ENCODE peak calls at places on chromosomes 2 and 18, in four cellular contexts. G is Peyer's patch, B is upper lobe of left lung, Z is heart left ventricle. E is an unnamed sample.

GRCh38 chr2:220660277-220661155 is 911.6 kb downstream of the EPHA4 start:
- DNase-seq in G (no peak), B (no peak), Z (no peak), E (no peak)

GRCh38 chr18:44731160-44731865 is 50.6 kb downstream of the SETBP1 start:
- DNase-seq in G (no peak), B (no peak), Z (no peak), E (no peak)

GRCh38 chr2:232931636-232932035 is 61.6 kb downstream of the SNORC start:
- DNase-seq in G (no peak), B (no peak), Z (no peak), E (no peak)

GRCh38 chr18:37565138-37565984 is at the start of gene CELF4:
- DNase-seq in G (no peak), B (peak; percentile 85), Z (no peak), E (no peak)

GRCh38 chr2:172427990-172428840 is 829 bp downstream of the ITGA6 start:
- DNase-seq in G (peak; percentile 75), B (peak; percentile 92), Z (peak; percentile 56), E (no peak)

GRCh38 chr2:203743441-203743932 is 37.0 kb downstream of the CD28 start:
- DNase-seq in G (no peak), B (no peak), Z (no peak), E (no peak)

GRCh38 chr18:67425724-67426123 is 90.8 kb downstream of the DSEL start:
- DNase-seq in G (no peak), B (no peak), Z (no peak), E (no peak)

GRCh38 chr2:162824319-162824718 is 14.2 kb downstream of the KCNH7 start:
- DNase-seq in G (no peak), B (no peak), Z (no peak), E (no peak)

GRCh38 chr2:40321822-40322221 is 130.1 kb downstream of the SLC8A1 start:
- DNase-seq in G (no peak), B (no peak), Z (no peak), E (no peak)

GRCh38 chr18:32893915-32894314 is 121.1 kb upstream of the KLHL14 start:
- DNase-seq in G (no peak), B (no peak), Z (no peak), E (no peak)

GRCh38 chr2:73210019-73210418 is 4.0 kb upstream of the SMYD5 start:
- DNase-seq in G (no peak), B (no peak), Z (no peak), E (no peak)

GRCh38 chr2:190841707-190842505 is 38.7 kb upstream of the GLS start:
- DNase-seq in G (no peak), B (no peak), Z (no peak), E (no peak)

GRCh38 chr2:9336534-9337354 is 86.6 kb downstream of the ITGB1BP1 start:
- DNase-seq in G (peak; percentile 88), B (no peak), Z (peak; percentile 61), E (no peak)

GRCh38 chr18:58887613-58887963 is 22.9 kb downstream of the ZNF532 start:
- DNase-seq in G (peak; percentile 83), B (no peak), Z (peak; percentile 84), E (no peak)

GRCh38 chr2:197209742-197210408 is 100.7 kb downstream of the ANKRD44 start:
- DNase-seq in G (no peak), B (no peak), Z (no peak), E (no peak)

GRCh38 chr2:170503563-170503962 is 211.6 kb upstream of the SP5 start:
- DNase-seq in G (no peak), B (no peak), Z (no peak), E (no peak)

GRCh38 chr18:78827141-78827540 is 152.5 kb upstream of the SALL3 start:
- DNase-seq in G (no peak), B (no peak), Z (no peak), E (no peak)

GRCh38 chr2:190458352-190459107 is 50.4 kb downstream of the MFSD6 start:
- DNase-seq in G (no peak), B (no peak), Z (no peak), E (no peak)

GRCh38 chr18:52484977-52485376 is 145.0 kb downstream of the DCC start:
- DNase-seq in G (no peak), B (no peak), Z (no peak), E (no peak)

GRCh38 chr2:154449951-154450658 is 248.4 kb upstream of the KCNJ3 start:
- DNase-seq in G (no peak), B (no peak), Z (no peak), E (no peak)

GRCh38 chr2:36403675-36404230 is 48.2 kb downstream of the CRIM1 start:
- DNase-seq in G (no peak), B (no peak), Z (no peak), E (no peak)

GRCh38 chr2:219296142-219296541 is 13.1 kb downstream of the PTPRN start:
- DNase-seq in G (no peak), B (no peak), Z (no peak), E (no peak)

GRCh38 chr2:219299372-219299760 is 9.8 kb downstream of the PTPRN start:
- DNase-seq in G (no peak), B (no peak), Z (no peak), E (no peak)

GRCh38 chr2:219298759-219299371 is 10.3 kb downstream of the PTPRN start:
- DNase-seq in G (peak; percentile 96), B (peak; percentile 71), Z (peak; percentile 85), E (no peak)

GRCh38 chr2:219296631-219297391 is 12.4 kb downstream of the PTPRN start:
- DNase-seq in G (no peak), B (peak; percentile 69), Z (no peak), E (peak; percentile 76)

GRCh38 chr2:219297766-219298456 is 11.3 kb downstream of the PTPRN start:
- DNase-seq in G (no peak), B (no peak), Z (no peak), E (peak; percentile 77)
- TF ChIP-seq CTCF in G (no peak), B (no peak), Z (no peak), E (no peak)

GRCh38 chr2:83994767-83995166 is 464.3 kb downstream of the SUCLG1 start:
- DNase-seq in G (no peak), B (no peak), Z (no peak), E (no peak)

GRCh38 chr2:83991992-83992391 is 467.1 kb downstream of the SUCLG1 start:
- DNase-seq in G (no peak), B (no peak), Z (no peak), E (no peak)

DNA sequence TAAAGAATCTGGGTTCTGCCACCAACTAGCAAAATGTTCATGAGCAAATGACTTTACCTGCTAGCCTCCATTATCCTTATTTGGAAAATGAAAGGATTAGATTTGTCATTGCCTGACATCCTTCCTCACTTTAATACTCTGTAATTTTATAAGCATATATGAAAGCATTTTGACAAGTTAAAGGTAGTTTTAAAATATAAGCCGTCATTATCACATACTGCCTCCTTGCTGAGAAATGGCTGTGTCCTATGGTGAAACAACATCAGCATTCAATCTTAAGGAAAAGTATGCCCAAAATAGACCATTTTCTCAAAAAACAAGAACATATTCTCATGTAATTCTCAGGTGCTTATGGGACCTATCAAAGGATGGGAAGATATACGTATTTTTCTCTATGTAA is 461.2 kb downstream of the SUCLG1 start:
- DNase-seq in G (no peak), B (no peak), Z (no peak), E (no peak)
- H3K4me3 ChIP-seq in G (no peak overlapping the region), B (no peak overlapping the region), Z (no peak overlapping the region), E (no peak overlapping the region)

DNA sequence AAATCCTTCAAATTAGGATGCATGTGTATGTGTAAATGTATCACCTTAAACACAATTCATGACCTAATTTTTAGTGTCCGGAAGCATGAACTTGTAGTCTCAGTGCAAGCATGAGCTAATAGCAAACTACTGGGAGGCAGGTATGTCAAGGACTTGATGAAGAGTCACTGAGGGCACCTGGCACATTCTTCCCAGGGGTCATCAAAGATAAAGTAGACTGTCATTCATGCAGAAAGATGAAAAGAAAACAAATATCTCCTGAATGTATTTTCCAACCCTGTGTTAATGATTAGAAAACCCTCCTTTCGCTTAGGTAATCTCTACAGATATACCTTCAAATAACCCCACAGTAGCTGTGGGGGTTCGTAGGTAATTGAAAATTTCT is 234.9 kb downstream of the SOCS6 start:
- DNase-seq in G (no peak), B (no peak), Z (no peak), E (no peak)
- TF ChIP-seq POLR2A in G (no peak), B (no peak), Z (no peak), E (no peak)

DNA sequence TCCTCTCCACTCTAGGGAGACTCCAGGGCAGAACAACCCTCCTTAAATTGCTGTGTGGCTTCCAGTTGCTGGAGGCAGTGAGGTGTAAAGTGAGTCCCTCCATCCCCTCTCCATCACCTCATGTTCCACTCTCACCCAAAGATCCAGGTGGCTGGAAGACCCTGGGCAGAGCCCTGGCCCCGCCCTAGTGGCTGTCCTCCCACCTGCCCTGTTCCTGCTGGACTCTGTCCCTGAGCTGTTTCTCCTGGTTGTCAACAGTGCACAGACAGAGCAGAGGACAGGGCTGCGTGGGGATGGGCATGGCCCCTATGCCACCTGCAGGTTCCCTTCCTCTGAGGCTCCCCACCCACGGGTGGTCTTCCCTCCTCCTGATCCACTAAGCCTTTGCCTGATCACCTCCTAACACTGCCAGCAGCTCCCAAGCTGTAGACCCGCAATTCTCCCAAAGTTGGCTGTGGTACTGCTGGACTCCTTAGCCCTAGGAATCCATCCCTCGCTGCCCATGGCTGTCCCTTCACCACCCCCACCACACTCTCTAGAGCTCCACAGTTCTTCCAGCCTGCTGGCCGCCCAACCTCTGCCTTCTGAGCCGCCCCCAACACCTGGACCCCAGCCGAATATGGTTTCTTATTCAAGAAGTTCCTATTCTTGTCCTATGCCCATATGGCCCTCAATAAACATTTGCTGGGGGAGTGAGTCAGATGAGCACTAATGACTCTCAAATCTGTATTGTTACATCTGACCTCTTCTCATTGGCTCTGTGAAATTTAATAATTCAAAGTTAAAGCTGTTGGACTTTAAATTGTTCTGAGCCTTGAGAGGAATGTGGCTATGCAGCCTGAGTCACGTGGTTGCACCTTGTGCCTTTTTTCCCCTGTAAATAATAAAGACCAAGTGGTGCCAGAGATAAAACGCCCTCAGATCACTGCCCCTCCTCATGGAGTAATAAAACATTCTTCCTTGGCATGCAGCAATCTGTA is 260.0 kb upstream of the HS6ST1 start:
- DNase-seq in G (peak; percentile 40), B (peak; percentile 27), Z (no peak), E (no peak)
- TF ChIP-seq CTCF in G (no peak), B (no peak), Z (no peak), E (no peak)

DNA sequence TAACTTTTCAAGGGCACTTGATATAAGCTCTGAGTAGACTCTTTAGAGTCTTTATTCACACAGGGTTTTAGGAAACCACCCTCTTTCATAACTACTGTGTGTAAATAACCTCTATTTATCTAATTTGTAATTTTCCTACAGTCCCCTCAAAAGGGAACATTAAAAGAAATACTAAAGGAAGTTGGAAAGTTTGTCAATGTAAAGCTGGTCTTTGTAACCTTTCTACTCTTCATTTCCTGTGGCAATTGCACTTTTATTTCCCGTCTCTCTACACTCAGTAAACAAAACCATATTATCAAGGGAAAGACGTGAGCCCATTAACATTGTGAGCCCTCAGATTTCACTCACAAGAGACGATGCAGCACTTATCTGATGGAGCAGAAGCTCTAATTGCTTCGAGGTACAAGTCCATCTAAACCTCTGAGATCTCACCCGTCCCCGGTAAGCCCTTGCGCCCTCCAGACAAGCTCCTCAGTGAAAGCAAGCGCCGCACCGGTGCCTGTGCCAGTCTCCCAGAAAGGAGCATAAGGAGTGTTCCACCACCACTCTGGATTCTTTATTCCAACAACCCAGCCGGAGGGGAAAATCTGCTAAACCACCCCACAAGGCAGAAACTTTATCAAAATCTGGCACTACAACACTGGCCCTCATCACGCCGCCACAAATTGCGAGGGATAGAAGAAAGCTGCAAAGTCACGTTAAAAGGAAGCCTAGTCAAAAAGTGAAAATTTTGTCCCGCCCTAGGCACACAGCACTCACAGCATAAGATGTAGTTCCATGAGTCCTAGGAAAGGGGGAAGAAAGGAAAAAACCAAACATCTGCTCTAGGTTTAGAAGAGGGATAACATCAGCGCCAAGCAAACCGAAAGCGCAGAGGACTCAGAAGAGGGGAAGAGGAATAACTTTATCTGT is 906 bp upstream of the HOXD1 start:
- DNase-seq in G (peak; percentile 59), B (no peak), Z (no peak), E (no peak)
- H3K4me3 ChIP-seq in G (peak overlapping the region; percentile 46), B (peak overlapping the region; percentile 68), Z (peak overlapping the region; percentile 35), E (peak overlapping the region; percentile 46)

GRCh38 chr2:149330127-149331022 is at the start of gene LYPD6:
- DNase-seq in G (peak; percentile 70), B (peak; percentile 93), Z (peak; percentile 79), E (no peak)
- TF ChIP-seq POLR2A in G (no peak), B (no peak), Z (no peak), E (no peak)